ENCODE peak calls at places on chromosomes 3 and 15, in eight cellular contexts. B is adrenal gland, L is heart left ventricle, N is heart right ventricle, R is GM23338, C is A673, H is transverse colon, G is endodermal cell. W is an unnamed sample. For H3K4me1, the result is how much of the 10 kb centered on the place peaks cover.

GRCh38 chr3:183878071-183878470 is 6.6 kb downstream of the PARL start:
- DNase-seq in N (no peak), C (no peak), G (no peak), R (no peak), B (no peak), H (no peak), L (no peak), W (peak)

GRCh38 chr15:73355866-73356265 is 12.9 kb downstream of the HCN4 start:
- DNase-seq in B (no peak), G (no peak), R (no peak), H (no peak), L (no peak), N (no peak), C (no peak), W (no peak)

GRCh38 chr3:104206925-104207324 is 1159.8 kb upstream of the ALCAM start:
- DNase-seq in B (no peak), L (no peak), N (no peak), C (peak), R (no peak), H (no peak), G (no peak), W (no peak)

GRCh38 chr15:56929933-56930332 is 11.5 kb downstream of the TCF12 start:
- DNase-seq in C (no peak), B (no peak), H (no peak), L (no peak), N (no peak), G (no peak), R (no peak), W (no peak)

GRCh38 chr15:78638658-78639314 is 2.2 kb downstream of the CHRNB4 start:
- DNase-seq in L (no peak), R (peak), G (peak), C (peak), N (peak), H (peak), B (peak), W (peak)

GRCh38 chr3:131218196-131218595 is 163.4 kb upstream of the NUDT16 start:
- DNase-seq in N (no peak), G (no peak), C (no peak), B (no peak), H (no peak), R (no peak), L (no peak), W (no peak)

GRCh38 chr15:48324949-48325348 is 6.3 kb upstream of the DUT start:
- DNase-seq in B (no peak), R (no peak), N (no peak), G (no peak), H (no peak), C (no peak), L (no peak), W (no peak)

GRCh38 chr3:13263770-13264467 is 156.2 kb downstream of the NUP210 start:
- DNase-seq in L (peak), G (no peak), C (no peak), N (no peak), R (no peak), B (peak), H (no peak), W (no peak)

GRCh38 chr3:66803206-66803605 is 194.9 kb upstream of the KBTBD8 start:
- DNase-seq in C (peak), B (no peak), L (no peak), R (peak), H (no peak), N (no peak), G (peak), W (no peak)

GRCh38 chr3:12984023-12984823 is 89.0 kb downstream of the IQSEC1 start:
- DNase-seq in R (peak), L (peak), B (peak), G (peak), H (peak), N (peak), C (peak), W (peak)

GRCh38 chr15:58383876-58384275 is 47.9 kb upstream of the LIPC start:
- DNase-seq in C (peak), H (no peak), G (peak), R (peak), N (no peak), L (no peak), B (no peak), W (no peak)

GRCh38 chr3:23650371-23651140 is 155.2 kb upstream of the UBE2E1 start:
- DNase-seq in L (no peak), H (no peak), R (no peak), N (no peak), C (no peak), B (no peak), G (no peak), W (no peak)

GRCh38 chr3:13647314-13648059 is 98.6 kb downstream of the FBLN2 start:
- DNase-seq in R (no peak), C (peak), H (no peak), B (no peak), L (no peak), G (no peak), N (no peak), W (no peak)

GRCh38 chr3:68893600-68894239 is 38.6 kb downstream of the TAFA4 start:
- DNase-seq in G (no peak), N (no peak), H (no peak), L (no peak), C (peak), R (peak), B (no peak), W (no peak)

GRCh38 chr15:99916668-99917223 is 183.5 kb upstream of the LYSMD4 start:
- DNase-seq in H (no peak), G (no peak), R (no peak), L (no peak), N (no peak), C (peak), B (no peak), W (no peak)

GRCh38 chr3:132286035-132286434 is 31.2 kb upstream of the ACP3 start:
- DNase-seq in L (no peak), H (no peak), C (no peak), N (no peak), G (no peak), B (no peak), R (no peak), W (no peak)

GRCh38 chr15:31271706-31272557 is 54.7 kb upstream of the KLF13 start:
- DNase-seq in L (no peak), C (no peak), R (no peak), N (peak), H (no peak), B (peak), G (peak), W (peak)

GRCh38 chr15:81166949-81167816 is 29.5 kb upstream of the IL16 start:
- DNase-seq in L (no peak), R (no peak), H (no peak), C (no peak), G (no peak), N (peak), B (no peak), W (no peak)

GRCh38 chr15:87269566-87269965 is 987.0 kb downstream of the NTRK3 start:
- DNase-seq in G (no peak), H (no peak), N (no peak), L (no peak), C (no peak), R (no peak), B (no peak), W (no peak)

GRCh38 chr3:132783152-132783551 is 60.9 kb upstream of the NPHP3 start:
- DNase-seq in H (no peak), B (no peak), R (peak), C (peak), L (no peak), G (no peak), N (no peak), W (no peak)

GRCh38 chr3:34183581-34184313 is 385.3 kb downstream of the PDCD6IP start:
- DNase-seq in C (no peak), R (no peak), H (no peak), B (no peak), G (no peak), N (no peak), L (no peak), W (no peak)

DNA sequence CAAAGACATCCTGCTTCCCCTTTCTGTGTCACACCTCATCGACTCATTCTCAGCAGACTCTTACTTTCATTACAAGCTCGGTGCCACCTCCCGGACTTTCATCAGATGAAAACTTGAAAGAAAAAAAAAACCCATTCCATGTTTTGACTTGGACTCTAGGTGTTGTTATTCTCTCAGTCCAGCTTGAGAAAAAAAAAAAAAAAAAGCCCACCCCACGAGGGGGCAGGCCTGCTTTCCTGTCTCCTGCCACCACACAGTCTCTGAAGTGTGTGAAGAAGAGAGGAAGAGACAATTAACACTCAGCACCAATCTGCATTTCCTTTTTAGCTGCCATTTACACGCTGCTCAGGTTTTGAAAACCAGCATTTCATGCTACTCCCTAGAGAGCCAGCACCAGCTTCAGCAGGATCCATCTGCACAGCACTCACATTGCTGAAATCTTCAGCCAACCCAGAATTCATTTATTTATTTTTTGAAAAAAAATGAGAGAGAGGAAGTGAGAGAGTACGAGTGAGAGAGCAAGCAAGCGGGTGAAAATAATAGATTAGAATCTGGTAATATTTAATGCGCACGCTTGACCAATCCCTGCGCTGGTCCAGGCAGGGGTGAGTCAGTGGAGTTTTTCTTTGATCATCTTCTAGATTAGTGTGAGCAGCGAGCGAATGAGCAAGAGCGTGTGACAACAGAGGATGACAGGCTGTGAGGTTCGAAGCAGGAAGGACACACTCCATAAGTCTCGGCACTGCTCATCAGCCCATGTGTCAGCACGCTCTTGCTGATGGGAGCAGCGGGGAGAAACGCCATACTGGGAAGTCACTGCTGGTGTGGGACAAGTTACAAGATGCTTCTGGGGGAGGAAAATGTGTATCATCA is 23.5 kb downstream of the ZNF80 start:
- DNase-seq in L (no peak), B (peak), G (peak), C (peak), R (peak), N (no peak), H (peak), W (no peak)
- H3K4me1 ChIP-seq in L (under half), B (under half), G (under half), C (under half), R (under half), N (under half), H (under half), W (under half)

GRCh38 chr15:70322051-70322668 is 224.4 kb upstream of the TLE3 start:
- DNase-seq in C (no peak), B (no peak), N (no peak), L (no peak), G (no peak), H (no peak), R (no peak), W (no peak)

GRCh38 chr15:70319466-70319865 is 221.7 kb upstream of the TLE3 start:
- DNase-seq in R (no peak), G (no peak), H (no peak), B (no peak), L (no peak), N (no peak), C (no peak), W (no peak)

GRCh38 chr15:70320077-70320830 is 222.5 kb upstream of the TLE3 start:
- DNase-seq in H (no peak), R (no peak), G (no peak), C (no peak), L (no peak), B (no peak), N (no peak), W (no peak)

GRCh38 chr15:70323111-70323851 is 225.6 kb upstream of the TLE3 start:
- DNase-seq in L (no peak), C (peak), B (peak), N (peak), G (peak), R (no peak), H (peak), W (no peak)

GRCh38 chr15:70321106-70321809 is 223.5 kb upstream of the TLE3 start:
- DNase-seq in L (no peak), G (no peak), H (no peak), B (no peak), R (no peak), N (no peak), C (no peak), W (no peak)
- TF ChIP-seq CTCF in L (no peak), G (no peak), H (no peak), B (no peak), R (no peak), N (no peak), C (no peak), W (no peak)

GRCh38 chr3:17183951-17184550 is 299.3 kb downstream of the PLCL2 start:
- DNase-seq in L (no peak), H (no peak), R (no peak), G (no peak), B (no peak), C (no peak), N (no peak), W (no peak)
- H3K4me1 ChIP-seq in L (under half), H (under half), R (under half), G (under half), B (under half), C (under half), N (half or more), W (under half)

GRCh38 chr3:59143447-59143846 is 93.6 kb upstream of the CFAP20DC start:
- DNase-seq in B (no peak), C (no peak), R (peak), N (no peak), L (no peak), G (no peak), H (no peak), W (no peak)
- TF ChIP-seq CTCF in B (no peak), C (no peak), R (peak), N (no peak), L (no peak), G (peak), H (no peak), W (no peak)